ENCODE peak calls at places on chromosomes 7 and 10, in nine cellular contexts. V, E, Q, T, X, P, C, W and R are unnamed samples.

GRCh38 chr7:15554081-15554480 is 7.7 kb downstream of the AGMO start:
- DNase-seq in T (no peak), Q (no peak), W (no peak), V (peak), E (no peak), P (no peak), X (peak), C (no peak), R (no peak)

GRCh38 chr10:117004627-117005453 is at the start of gene SHTN1:
- DNase-seq in Q (peak), X (peak), C (peak), T (peak), E (no peak), V (peak), P (peak), W (peak), R (peak)

GRCh38 chr7:28755255-28755654 is 202.9 kb downstream of the TRIL start:
- DNase-seq in X (peak), V (peak), Q (no peak), T (no peak), P (no peak), C (no peak), E (no peak), W (no peak), R (no peak)

GRCh38 chr10:93223336-93223735 is 149.6 kb downstream of the CYP26A1 start:
- DNase-seq in P (no peak), E (no peak), W (no peak), X (no peak), C (no peak), T (no peak), Q (no peak), V (no peak), R (no peak)

GRCh38 chr10:117217196-117217761 is 20.0 kb downstream of the KCNK18 start:
- DNase-seq in P (no peak), V (no peak), Q (no peak), E (no peak), T (peak), X (peak), C (peak), W (peak), R (peak)

GRCh38 chr7:27150568-27151340 is 1.6 kb downstream of the HOXA3 start:
- DNase-seq in P (peak), C (peak), W (peak), V (peak), X (peak), E (peak), Q (peak), T (peak), R (peak)

GRCh38 chr10:34580214-34580613 is 234.9 kb downstream of the PARD3 start:
- DNase-seq in V (no peak), W (no peak), T (no peak), P (no peak), X (no peak), Q (no peak), C (peak), E (no peak), R (no peak)

GRCh38 chr10:43265799-43266721 is 805 bp downstream of the RASGEF1A start:
- DNase-seq in C (peak), V (no peak), W (peak), E (no peak), Q (peak), X (no peak), P (peak), T (peak), R (no peak)

GRCh38 chr10:102970941-102971340 is 52.8 kb downstream of the CNNM2 start:
- DNase-seq in W (no peak), X (no peak), C (no peak), P (no peak), V (no peak), E (no peak), Q (no peak), T (no peak), R (no peak)

GRCh38 chr10:46312953-46313352 is 26.2 kb downstream of the ANTXRL start:
- DNase-seq in P (no peak), V (no peak), X (no peak), E (no peak), W (no peak), T (no peak), C (no peak), Q (no peak), R (no peak)

GRCh38 chr10:5805680-5806079 is 7.6 kb downstream of the GDI2 start:
- DNase-seq in C (no peak), E (no peak), P (no peak), V (no peak), W (no peak), T (no peak), X (no peak), Q (no peak), R (no peak)

GRCh38 chr10:69901022-69901421 is 99.3 kb downstream of the COL13A1 start:
- DNase-seq in P (no peak), C (no peak), V (no peak), Q (no peak), E (no peak), T (no peak), X (no peak), W (no peak), R (no peak)

GRCh38 chr10:102599565-102600327 is 44.5 kb upstream of the TRIM8 start:
- DNase-seq in V (no peak), T (no peak), X (peak), W (no peak), E (no peak), P (peak), C (no peak), Q (no peak), R (no peak)

GRCh38 chr10:23031318-23031717 is 64.1 kb upstream of the MSRB2 start:
- DNase-seq in W (no peak), X (no peak), C (no peak), P (no peak), T (no peak), V (no peak), E (no peak), Q (no peak), R (no peak)

GRCh38 chr7:155860840-155861479 is 48.7 kb upstream of the SHH start:
- DNase-seq in T (peak), W (no peak), C (peak), Q (peak), E (no peak), P (no peak), X (no peak), V (peak), R (no peak)

GRCh38 chr7:11319491-11320274 is 346.0 kb downstream of the PHF14 start:
- DNase-seq in V (no peak), P (no peak), Q (no peak), W (no peak), E (no peak), C (no peak), X (no peak), T (no peak), R (no peak)

GRCh38 chr7:124263232-124263827 is 230.5 kb upstream of the TMEM229A start:
- DNase-seq in C (no peak), X (no peak), W (no peak), P (no peak), E (no peak), V (peak), T (no peak), Q (no peak), R (peak)

GRCh38 chr10:92593553-92594046 is 670 bp downstream of the KIF11 start:
- DNase-seq in W (no peak), E (no peak), V (no peak), T (no peak), P (no peak), C (no peak), Q (peak), X (no peak), R (no peak)

GRCh38 chr10:71210031-71210871 is 2.1 kb upstream of the UNC5B start:
- DNase-seq in P (no peak), T (no peak), E (no peak), X (no peak), Q (no peak), C (no peak), V (no peak), W (no peak), R (no peak)

GRCh38 chr7:22564511-22565045 is 64.6 kb upstream of the STEAP1B start:
- DNase-seq in W (no peak), E (no peak), P (no peak), X (peak), V (peak), T (no peak), Q (no peak), C (peak), R (no peak)

GRCh38 chr10:6461961-6462360 is 118.1 kb downstream of the PRKCQ start:
- DNase-seq in Q (no peak), V (no peak), P (no peak), X (no peak), T (no peak), W (no peak), C (no peak), E (no peak), R (no peak)